ENCODE peak calls at places on chromosomes 13 and 19, in four cellular contexts. X, Q, C and G are unnamed samples. For H4K20me1, the result is how much of the 10 kb centered on the place peaks cover.

GRCh38 chr19:51450730-51451307 is 7.4 kb downstream of the SIGLEC8 start:
- DNase-seq in X (no peak), Q (no peak), C (no peak), G (no peak)

GRCh38 chr19:38285567-38285966 is 18.5 kb upstream of the C19orf33 start:
- DNase-seq in X (no peak), Q (no peak), C (peak), G (no peak)

GRCh38 chr13:85436029-85436428 is 363.2 kb downstream of the SLITRK6 start:
- DNase-seq in X (no peak), Q (no peak), C (no peak), G (no peak)

GRCh38 chr19:9070066-9070465 is 16.8 kb upstream of the OR1M1 start:
- DNase-seq in X (no peak), Q (no peak), C (no peak), G (no peak)

GRCh38 chr19:18225702-18226468 is at the start of gene PDE4C:
- DNase-seq in X (no peak), Q (no peak), C (no peak), G (no peak)

GRCh38 chr13:28353679-28354078 is 141.2 kb downstream of the FLT1 start:
- DNase-seq in X (no peak), Q (no peak), C (no peak), G (no peak)

GRCh38 chr19:11437955-11438354 is 2.5 kb downstream of the PRKCSH start:
- DNase-seq in X (no peak), Q (no peak), C (no peak), G (no peak)

GRCh38 chr13:74193391-74193790 is 59.2 kb upstream of the KLF12 start:
- DNase-seq in X (no peak), Q (no peak), C (no peak), G (no peak)

GRCh38 chr13:100131863-100132574 is 43.1 kb downstream of the PCCA start:
- DNase-seq in X (peak), Q (peak), C (peak), G (peak)

GRCh38 chr19:10193666-10194499 is 870 bp downstream of the DNMT1 start:
- DNase-seq in X (peak), Q (no peak), C (peak), G (peak)

GRCh38 chr19:19835560-19836038 is 14.0 kb upstream of the ZNF506 start:
- DNase-seq in X (no peak), Q (no peak), C (no peak), G (no peak)

GRCh38 chr19:17519967-17520366 is 8.5 kb downstream of the PGLS start:
- DNase-seq in X (no peak), Q (no peak), C (no peak), G (no peak)

GRCh38 chr19:11078893-11079292 is 10.4 kb upstream of the LDLR start:
- DNase-seq in X (peak), Q (no peak), C (no peak), G (no peak)

GRCh38 chr19:50718255-50719118 is 1.1 kb downstream of the SHANK1 start:
- DNase-seq in X (no peak), Q (no peak), C (no peak), G (no peak)

GRCh38 chr13:91280806-91281205 is 66.7 kb upstream of the MIR17HG start:
- DNase-seq in X (no peak), Q (no peak), C (peak), G (no peak)

GRCh38 chr13:49499889-49500660 is 4.3 kb downstream of the PHF11 start:
- DNase-seq in X (no peak), Q (no peak), C (peak), G (no peak)

GRCh38 chr19:56108447-56109195 is 12.5 kb downstream of the ZNF787 start:
- DNase-seq in X (no peak), Q (no peak), C (no peak), G (peak)

GRCh38 chr13:113050856-113051431 is 54.6 kb upstream of the F7 start:
- DNase-seq in X (no peak), Q (no peak), C (no peak), G (no peak)

GRCh38 chr13:106587787-106588186 is 19.9 kb upstream of the ARGLU1 start:
- DNase-seq in X (peak), Q (no peak), C (peak), G (no peak)

GRCh38 chr13:98755116-98755515 is 2.6 kb upstream of the SLC15A1 start:
- DNase-seq in X (no peak), Q (no peak), C (no peak), G (no peak)

GRCh38 chr19:51441410-51442390 is 16.6 kb downstream of the SIGLEC8 start:
- DNase-seq in X (no peak), Q (peak), C (peak), G (no peak)

GRCh38 chr19:17170538-17171297 is 44.4 kb upstream of the USE1 start:
- DNase-seq in X (no peak), Q (no peak), C (no peak), G (no peak)

GRCh38 chr13:41107104-41107571 is 25.5 kb downstream of the KBTBD6 start:
- DNase-seq in X (peak), Q (no peak), C (no peak), G (no peak)

GRCh38 chr19:48290341-48290922 is 20.6 kb downstream of the ZNF114 start:
- DNase-seq in X (no peak), Q (no peak), C (no peak), G (peak)

GRCh38 chr13:46388846-46389245 is 1.8 kb upstream of the RUBCNL start:
- DNase-seq in X (no peak), Q (no peak), C (no peak), G (no peak)

GRCh38 chr13:44031555-44031954 is 151.9 kb downstream of the LACC1 start:
- DNase-seq in X (no peak), Q (no peak), C (no peak), G (no peak)

GRCh38 chr19:2574971-2575630 is 99.2 kb downstream of the GADD45B start:
- DNase-seq in X (no peak), Q (no peak), C (no peak), G (no peak)

GRCh38 chr19:2575734-2576481 is 100.0 kb downstream of the GADD45B start:
- DNase-seq in X (peak), Q (no peak), C (no peak), G (peak)

GRCh38 chr19:2573916-2574315 is 98.0 kb downstream of the GADD45B start:
- DNase-seq in X (no peak), Q (no peak), C (no peak), G (no peak)

GRCh38 chr19:2577722-2578335 is 101.9 kb downstream of the GADD45B start:
- DNase-seq in X (no peak), Q (no peak), C (no peak), G (no peak)

GRCh38 chr19:2574478-2574931 is 98.6 kb downstream of the GADD45B start:
- DNase-seq in X (no peak), Q (no peak), C (no peak), G (no peak)
- H4K20me1 ChIP-seq in X (under half), Q (under half), C (under half), G (under half)

GRCh38 chr19:1032264-1032867 is 6.0 kb downstream of the CNN2 start:
- DNase-seq in X (no peak), Q (no peak), C (no peak), G (no peak)
- H4K20me1 ChIP-seq in X (under half), Q (under half), C (under half), G (under half)

DNA sequence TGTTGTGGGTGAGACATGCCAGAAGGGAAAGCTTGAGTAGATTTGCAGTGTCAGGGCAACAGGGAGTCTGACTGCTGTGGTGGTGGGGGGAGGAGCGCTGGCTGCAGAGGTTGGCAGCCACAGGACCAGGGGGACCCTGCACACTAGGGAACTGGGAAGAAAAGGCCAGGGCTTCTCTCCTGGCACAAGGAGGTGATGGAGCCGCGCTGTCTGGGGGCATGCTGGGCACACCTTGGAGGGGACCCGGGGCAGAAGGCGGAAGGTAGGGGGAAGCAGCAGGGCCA is 13.9 kb upstream of the EPHX3 start:
- DNase-seq in X (no peak), Q (no peak), C (no peak), G (no peak)
- H4K20me1 ChIP-seq in X (under half), Q (under half), C (under half), G (under half)

GRCh38 chr13:110328509-110328908 is 21.4 kb downstream of the COL4A2 start:
- DNase-seq in X (no peak), Q (no peak), C (no peak), G (no peak)
- H4K20me1 ChIP-seq in X (under half), Q (under half), C (under half), G (under half)

DNA sequence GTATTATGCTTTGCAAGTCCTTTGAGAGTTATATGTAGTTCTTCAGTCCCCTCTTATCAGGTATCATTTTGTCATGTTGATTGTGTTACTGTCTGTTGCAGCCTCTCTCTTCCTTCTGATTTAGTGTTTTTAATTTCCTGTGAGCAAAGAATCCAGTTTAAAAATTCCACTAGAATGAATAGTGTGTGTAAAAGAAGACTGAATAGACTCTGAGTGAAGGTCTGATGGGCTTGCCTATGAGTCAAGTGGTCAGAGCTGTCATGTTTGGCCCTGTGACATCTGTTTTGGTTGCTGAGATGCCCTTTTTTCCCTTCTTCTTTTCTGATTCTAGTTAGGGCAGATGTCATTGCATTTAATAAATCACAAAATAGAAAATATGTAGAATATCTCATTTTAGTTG is 23.3 kb upstream of the KCTD4 start:
- DNase-seq in X (no peak), Q (no peak), C (no peak), G (no peak)
- H4K20me1 ChIP-seq in X (under half), Q (under half), C (under half), G (under half)

GRCh38 chr13:29550589-29550988 is 44.9 kb downstream of the SLC7A1 start:
- DNase-seq in X (no peak), Q (no peak), C (no peak), G (no peak)
- H4K20me1 ChIP-seq in X (under half), Q (under half), C (under half), G (under half)

GRCh38 chr19:34215006-34215665 is 39.2 kb upstream of the GARRE1 start:
- DNase-seq in X (no peak), Q (no peak), C (no peak), G (no peak)
- H4K20me1 ChIP-seq in X (under half), Q (under half), C (under half), G (under half)